ENCODE peak calls at places on chromosome 20, in eight cellular contexts. U is lower lobe of right lung, H is astrocyte of the cerebellum, V is astrocyte of the spinal cord, B is AG10803, C is left ventricle myocardium inferior, O is transverse colon, W is OCI-LY7. F is an unnamed sample.

GRCh38 chr20:1932971-1933370 is 37.8 kb downstream of the SIRPA start:
- DNase-seq in B (no peak), U (no peak), C (no peak), W (no peak), O (no peak), H (no peak), V (no peak), F (no peak)

GRCh38 chr20:47708953-47709833 is 76.1 kb downstream of the SULF2 start:
- DNase-seq in U (no peak), V (no peak), C (no peak), B (no peak), H (no peak), O (no peak), W (no peak), F (no peak)

GRCh38 chr20:15236812-15237211 is 899.4 kb upstream of the FLRT3 start:
- DNase-seq in C (no peak), H (no peak), B (peak; percentile 59), O (peak; percentile 17), V (peak; percentile 23), W (peak; percentile 4), U (no peak), F (peak; percentile 64)

GRCh38 chr20:35021063-35021462 is 65.4 kb downstream of the MYH7B start:
- DNase-seq in C (no peak), V (peak; percentile 4), B (no peak), O (no peak), H (no peak), U (no peak), W (no peak), F (peak; percentile 39)

GRCh38 chr20:53805895-53806384 is 212.3 kb upstream of the ZNF217 start:
- DNase-seq in W (no peak), U (no peak), O (peak; percentile 46), V (peak; percentile 72), B (peak; percentile 73), H (no peak), C (no peak), F (no peak)

GRCh38 chr20:45359406-45360148 is 3.4 kb upstream of the SYS1 start:
- DNase-seq in U (no peak), W (no peak), H (peak; percentile 81), B (peak; percentile 60), C (no peak), V (peak; percentile 87), O (peak; percentile 54), F (no peak)

GRCh38 chr20:10239954-10240353 is 21.3 kb downstream of the SNAP25 start:
- DNase-seq in V (no peak), O (peak; percentile 27), B (peak; percentile 11), C (no peak), H (no peak), W (no peak), U (peak; percentile 74), F (no peak)

GRCh38 chr20:3646067-3646440 is 17.1 kb downstream of the GFRA4 start:
- DNase-seq in H (no peak), U (no peak), W (no peak), O (no peak), V (peak; percentile 4), B (no peak), C (no peak), F (no peak)

GRCh38 chr20:12790856-12791255 is 217.9 kb upstream of the SPTLC3 start:
- DNase-seq in H (no peak), U (no peak), C (no peak), O (no peak), B (no peak), V (no peak), W (no peak), F (no peak)

GRCh38 chr20:41213150-41213820 is 75.9 kb downstream of the PLCG1 start:
- DNase-seq in W (no peak), H (no peak), V (peak; percentile 46), B (no peak), C (peak; percentile 42), U (no peak), O (no peak), F (no peak)

GRCh38 chr20:34951652-34952051 is 4.0 kb downstream of the GSS start:
- DNase-seq in H (peak; percentile 76), O (peak; percentile 30), C (peak; percentile 36), B (no peak), U (no peak), W (no peak), V (peak; percentile 62), F (no peak)

DNA sequence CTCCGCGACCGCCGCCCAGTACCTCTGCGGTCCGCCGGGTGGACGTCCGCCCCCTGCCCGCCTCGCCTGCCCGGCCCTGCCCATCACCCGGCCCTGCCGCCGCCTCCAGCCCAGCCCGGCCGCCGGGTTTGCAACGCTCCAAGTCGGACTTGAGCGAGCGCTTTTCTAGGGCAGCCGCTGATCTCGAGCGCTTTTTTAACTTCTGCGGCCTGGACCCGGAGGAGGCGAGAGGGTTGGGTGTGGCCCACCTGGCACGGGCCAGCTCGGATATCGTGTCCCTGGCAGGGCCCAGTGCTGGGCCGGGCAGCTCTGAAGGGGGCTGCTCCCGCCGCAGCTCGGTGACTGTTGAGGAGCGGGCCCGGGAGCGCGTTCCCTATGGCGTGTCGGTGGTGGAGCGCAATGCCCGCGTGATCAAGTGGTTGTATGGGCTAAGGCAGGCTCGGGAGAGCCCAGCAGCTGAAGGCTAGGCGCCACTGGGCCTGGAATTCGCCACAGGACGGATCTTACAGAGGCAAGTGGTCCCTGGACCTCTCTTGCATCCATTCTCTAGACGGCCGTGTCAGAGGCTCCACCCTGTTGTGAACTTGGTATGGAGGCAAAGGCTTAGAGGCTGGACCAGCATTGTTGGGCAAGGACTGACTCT is 11.8 kb downstream of the FAM110A start:
- DNase-seq in H (no peak), W (no peak), B (no peak), C (no peak), O (no peak), U (no peak), V (no peak), F (no peak)
- H3K4me3 ChIP-seq in H (no peak overlapping the region), W (peak overlapping the region; percentile 77), B (no peak overlapping the region), C (peak overlapping the region; percentile 67), O (no peak overlapping the region), U (peak overlapping the region; percentile 53), V (no peak overlapping the region), F (no peak overlapping the region)

GRCh38 chr20:64049060-64049886 is at the start of gene SOX18:
- DNase-seq in V (no peak), C (peak; percentile 64), U (no peak), W (no peak), B (no peak), H (no peak), O (no peak), F (no peak)
- H3K4me3 ChIP-seq in V (no peak within 1 kb of the TSS), C (peak within 1 kb of the TSS; percentile 71), U (peak within 1 kb of the TSS; percentile 58), W (no peak within 1 kb of the TSS), B (no peak within 1 kb of the TSS), H (no peak within 1 kb of the TSS), O (no peak within 1 kb of the TSS), F (peak within 1 kb of the TSS; percentile 38)

GRCh38 chr20:52178691-52179090 is 12.9 kb downstream of the ZFP64 start:
- DNase-seq in V (no peak), B (no peak), O (no peak), W (no peak), C (no peak), H (no peak), U (no peak), F (no peak)

GRCh38 chr20:52179331-52180166 is 12.0 kb downstream of the ZFP64 start:
- DNase-seq in B (peak; percentile 30), W (no peak), O (no peak), V (no peak), U (no peak), C (no peak), H (no peak), F (no peak)

GRCh38 chr20:52175840-52176239 is 15.7 kb downstream of the ZFP64 start:
- DNase-seq in B (no peak), W (no peak), H (no peak), C (no peak), V (no peak), U (no peak), O (no peak), F (no peak)

GRCh38 chr20:52180167-52180840 is 11.3 kb downstream of the ZFP64 start:
- DNase-seq in W (no peak), B (no peak), O (no peak), C (no peak), V (no peak), U (no peak), H (no peak), F (no peak)
- H3K4me3 ChIP-seq in W (no peak overlapping the region), B (no peak overlapping the region), O (no peak overlapping the region), C (no peak overlapping the region), V (no peak overlapping the region), U (no peak overlapping the region), H (no peak overlapping the region), F (no peak overlapping the region)

GRCh38 chr20:772806-773205 is 4.5 kb upstream of the SLC52A3 start:
- DNase-seq in C (no peak), H (no peak), V (no peak), B (no peak), O (no peak), W (no peak), U (no peak), F (no peak)

GRCh38 chr20:774016-774679 is 5.8 kb upstream of the SLC52A3 start:
- DNase-seq in U (no peak), V (no peak), H (no peak), O (no peak), W (no peak), B (no peak), C (no peak), F (no peak)

GRCh38 chr20:774680-775057 is 6.4 kb upstream of the SLC52A3 start:
- DNase-seq in U (no peak), H (no peak), V (no peak), B (no peak), C (no peak), O (no peak), W (no peak), F (no peak)

GRCh38 chr20:770691-771090 is 2.4 kb upstream of the SLC52A3 start:
- DNase-seq in U (no peak), H (no peak), V (no peak), O (no peak), C (no peak), W (no peak), B (no peak), F (no peak)

GRCh38 chr20:771741-772464 is 3.6 kb upstream of the SLC52A3 start:
- DNase-seq in U (no peak), V (no peak), B (no peak), C (no peak), O (no peak), W (no peak), H (no peak), F (no peak)
- H3K4me3 ChIP-seq in U (no peak overlapping the region), V (no peak overlapping the region), B (no peak overlapping the region), C (no peak overlapping the region), O (no peak overlapping the region), W (no peak overlapping the region), H (no peak overlapping the region), F (no peak overlapping the region)

GRCh38 chr20:46407671-46407996 is 1.2 kb upstream of the ELMO2 start:
- DNase-seq in O (no peak), C (no peak), U (no peak), H (no peak), V (no peak), B (no peak), W (no peak), F (no peak)
- H3K4me3 ChIP-seq in O (no peak overlapping the region), C (peak overlapping the region; percentile 88), U (peak overlapping the region; percentile 90), H (no peak overlapping the region), V (no peak overlapping the region), B (no peak overlapping the region), W (no peak overlapping the region), F (no peak overlapping the region)

GRCh38 chr20:18465536-18466200 is 1.2 kb downstream of the DZANK1 start:
- DNase-seq in V (no peak), W (no peak), O (no peak), H (no peak), B (no peak), C (no peak), U (no peak), F (no peak)
- H3K4me3 ChIP-seq in V (no peak overlapping the region), W (peak overlapping the region; percentile 86), O (no peak overlapping the region), H (no peak overlapping the region), B (no peak overlapping the region), C (no peak overlapping the region), U (peak overlapping the region; percentile 98), F (no peak overlapping the region)